ENCODE peak calls at places on chromosomes 3 and 15, in four cellular contexts. N, D, K and U are unnamed samples.

GRCh38 chr3:41933154-41933676 is 28.7 kb downstream of the ULK4 start:
- DNase-seq in D (peak; percentile 24), N (no peak), K (peak; percentile 73), U (peak; percentile 78)

GRCh38 chr3:52528596-52529375 is 4.9 kb downstream of the NT5DC2 start:
- DNase-seq in D (no peak), K (no peak), N (no peak), U (no peak)

GRCh38 chr3:99971761-99972160 is 142.5 kb downstream of the FILIP1L start:
- DNase-seq in K (no peak), D (no peak), N (no peak), U (no peak)

GRCh38 chr15:44598892-44599291 is 61.9 kb downstream of the EIF3J start:
- DNase-seq in N (no peak), D (no peak), K (peak; percentile 36), U (peak; percentile 87)

GRCh38 chr3:9934993-9935392 is 1.4 kb downstream of the CRELD1 start:
- DNase-seq in K (no peak), D (no peak), N (no peak), U (no peak)

GRCh38 chr3:45567730-45568172 is 26.8 kb upstream of the LIMD1 start:
- DNase-seq in D (no peak), K (no peak), N (no peak), U (no peak)

GRCh38 chr3:15682766-15683165 is 81.2 kb downstream of the BTD start:
- DNase-seq in D (no peak), N (no peak), K (peak; percentile 34), U (peak; percentile 32)

GRCh38 chr3:125055165-125055912 is 458 bp downstream of the HEG1 start:
- DNase-seq in N (peak; percentile 29), D (no peak), K (no peak), U (no peak)

GRCh38 chr3:71245052-71245488 is 338.5 kb downstream of the FOXP1 start:
- DNase-seq in D (no peak), N (peak; percentile 19), K (peak; percentile 57), U (peak; percentile 47)

GRCh38 chr3:127286571-127287140 is 1.2 kb downstream of the PRR20G start:
- DNase-seq in D (no peak), K (peak; percentile 21), N (peak; percentile 53), U (no peak)

GRCh38 chr3:45110185-45110833 is 35.9 kb downstream of the CDCP1 start:
- DNase-seq in N (no peak), K (no peak), D (no peak), U (no peak)

GRCh38 chr3:52827866-52828376 is 2.6 kb downstream of the ITIH4 start:
- DNase-seq in N (peak; percentile 65), K (no peak), D (no peak), U (no peak)

GRCh38 chr15:78064544-78064943 is 13.0 kb downstream of the TBC1D2B start:
- DNase-seq in D (no peak), N (no peak), K (peak; percentile 80), U (no peak)

GRCh38 chr3:8490079-8490552 is 11.5 kb upstream of the LMCD1 start:
- DNase-seq in K (peak; percentile 100), N (no peak), D (peak; percentile 62), U (peak; percentile 85)

GRCh38 chr3:140199008-140199407 is 264.0 kb downstream of the CLSTN2 start:
- DNase-seq in K (no peak), D (no peak), N (no peak), U (no peak)

GRCh38 chr3:74447221-74447620 is 167.2 kb downstream of the CNTN3 start:
- DNase-seq in D (no peak), K (no peak), N (no peak), U (no peak)

GRCh38 chr15:94704421-94704820 is 473.1 kb downstream of the MCTP2 start:
- DNase-seq in D (no peak), N (no peak), K (no peak), U (no peak)

GRCh38 chr3:14869877-14870563 is 51.3 kb downstream of the FGD5 start:
- DNase-seq in K (no peak), N (no peak), D (no peak), U (no peak)

GRCh38 chr3:158912188-158912587 is 110.3 kb downstream of the MFSD1 start:
- DNase-seq in N (no peak), D (no peak), K (peak; percentile 12), U (no peak)

GRCh38 chr3:109175411-109175810 is 38.9 kb downstream of the C3orf85 start:
- DNase-seq in N (no peak), K (no peak), D (no peak), U (no peak)

GRCh38 chr3:152461460-152461859 is 192.7 kb downstream of the MBNL1 start:
- DNase-seq in K (no peak), D (no peak), N (no peak), U (no peak)

GRCh38 chr15:74318376-74319137 is 48.9 kb downstream of the CYP11A1 start:
- DNase-seq in N (no peak), D (no peak), K (no peak), U (no peak)

GRCh38 chr3:122395582-122395981 is 11.6 kb downstream of the FAM162A start:
- DNase-seq in N (no peak), K (peak; percentile 27), D (no peak), U (no peak)

GRCh38 chr3:122391674-122392446 is 7.9 kb downstream of the FAM162A start:
- DNase-seq in N (no peak), D (no peak), K (no peak), U (no peak)

GRCh38 chr3:122394173-122394572 is 10.2 kb downstream of the FAM162A start:
- DNase-seq in N (no peak), D (no peak), K (no peak), U (no peak)

GRCh38 chr3:122390665-122391064 is 6.7 kb downstream of the FAM162A start:
- DNase-seq in N (no peak), D (no peak), K (no peak), U (no peak)

DNA sequence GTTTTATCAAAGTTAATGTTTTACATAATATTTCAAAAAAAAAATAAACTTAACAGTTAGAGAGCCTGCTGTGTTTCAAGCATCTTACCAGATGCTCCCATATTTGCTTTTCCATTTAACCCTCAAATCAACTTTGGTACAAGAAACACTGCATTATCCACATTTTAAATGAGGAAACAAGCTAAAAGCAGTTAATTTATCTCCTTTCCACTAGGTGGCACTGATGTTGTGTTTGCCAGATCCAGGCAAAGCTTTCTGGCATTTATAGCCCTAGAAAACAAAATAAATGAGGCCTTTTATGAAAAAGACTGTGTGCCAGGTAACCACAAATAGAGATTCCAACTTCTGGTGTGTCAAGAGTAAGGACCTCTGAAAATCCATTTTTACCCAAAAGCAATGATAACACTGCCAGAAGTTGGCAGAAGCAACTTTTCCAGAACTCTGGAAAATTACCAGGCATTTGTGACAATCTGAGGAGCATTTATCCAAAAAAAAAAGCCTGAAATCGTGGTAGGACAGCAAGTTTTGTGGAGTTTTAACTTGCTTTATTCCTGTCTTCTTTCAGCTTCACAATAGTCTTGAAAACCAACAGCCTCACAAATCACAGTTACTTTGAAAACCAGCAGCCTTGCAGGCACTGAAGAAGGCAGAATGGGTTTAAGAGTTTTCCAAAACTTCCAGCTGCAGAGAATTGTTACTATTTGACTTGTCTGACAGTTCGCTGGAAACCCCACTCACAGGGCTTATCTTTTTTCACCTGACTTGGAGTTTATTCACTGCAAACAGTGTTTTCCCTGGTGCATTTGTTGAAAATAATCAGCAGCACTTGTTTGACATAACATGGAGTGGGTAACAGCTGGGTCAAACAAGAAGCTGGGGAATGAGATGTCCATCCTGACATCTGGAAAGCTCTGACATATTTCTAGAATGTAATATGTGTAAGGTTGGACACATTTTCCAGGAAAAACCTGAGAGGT is 9.2 kb downstream of the FAM162A start:
- DNase-seq in K (peak; percentile 64), D (no peak), N (no peak), U (peak; percentile 61)
- TF ChIP-seq CTCF in K (peak; percentile 79), D (peak; percentile 58), N (peak; percentile 43), U (peak; percentile 88)

GRCh38 chr3:172208586-172209332 is 169.4 kb downstream of the FNDC3B start:
- DNase-seq in K (no peak), D (no peak), N (no peak), U (no peak)
- TF ChIP-seq CTCF in K (no peak), D (no peak), N (no peak), U (no peak)

GRCh38 chr15:29262738-29263137 is 6.9 kb downstream of the NSMCE3 start:
- DNase-seq in D (no peak), K (no peak), N (no peak), U (no peak)
- TF ChIP-seq CTCF in D (no peak), K (no peak), N (no peak), U (no peak)

GRCh38 chr15:88664151-88664778 is 25.4 kb downstream of the ISG20 start:
- DNase-seq in N (peak; percentile 58), K (no peak), D (no peak), U (no peak)
- TF ChIP-seq CTCF in N (peak; percentile 35), K (no peak), D (peak; percentile 19), U (no peak)

GRCh38 chr3:136250862-136251460 is 821 bp downstream of the PCCB start:
- DNase-seq in D (peak; percentile 17), N (peak; percentile 70), K (peak; percentile 63), U (peak; percentile 10)
- TF ChIP-seq CTCF in D (peak; percentile 17), N (no peak), K (peak; percentile 18), U (no peak)

DNA sequence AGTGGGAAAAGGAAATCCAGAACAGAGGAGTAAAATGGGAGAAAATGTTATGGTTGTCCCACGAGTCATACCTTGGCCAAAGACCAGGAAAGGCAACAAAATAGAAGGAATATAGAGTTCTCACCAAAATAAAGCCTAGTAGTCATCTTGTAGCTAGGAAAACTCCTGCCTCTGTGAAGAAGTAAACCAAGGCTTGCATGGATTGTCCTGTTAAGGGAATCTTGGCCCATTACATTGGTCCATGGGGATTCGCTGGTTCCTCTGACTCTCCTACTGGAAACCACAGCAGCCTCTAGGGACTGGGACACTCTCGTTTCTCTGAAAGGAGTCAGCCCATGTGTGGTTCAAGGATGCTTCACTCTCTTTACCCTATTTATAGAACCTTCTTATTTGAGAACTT is 62.9 kb upstream of the FNDC3B start:
- DNase-seq in D (no peak), N (no peak), K (peak; percentile 70), U (peak; percentile 48)
- TF ChIP-seq CTCF in D (no peak), N (no peak), K (no peak), U (no peak)

DNA sequence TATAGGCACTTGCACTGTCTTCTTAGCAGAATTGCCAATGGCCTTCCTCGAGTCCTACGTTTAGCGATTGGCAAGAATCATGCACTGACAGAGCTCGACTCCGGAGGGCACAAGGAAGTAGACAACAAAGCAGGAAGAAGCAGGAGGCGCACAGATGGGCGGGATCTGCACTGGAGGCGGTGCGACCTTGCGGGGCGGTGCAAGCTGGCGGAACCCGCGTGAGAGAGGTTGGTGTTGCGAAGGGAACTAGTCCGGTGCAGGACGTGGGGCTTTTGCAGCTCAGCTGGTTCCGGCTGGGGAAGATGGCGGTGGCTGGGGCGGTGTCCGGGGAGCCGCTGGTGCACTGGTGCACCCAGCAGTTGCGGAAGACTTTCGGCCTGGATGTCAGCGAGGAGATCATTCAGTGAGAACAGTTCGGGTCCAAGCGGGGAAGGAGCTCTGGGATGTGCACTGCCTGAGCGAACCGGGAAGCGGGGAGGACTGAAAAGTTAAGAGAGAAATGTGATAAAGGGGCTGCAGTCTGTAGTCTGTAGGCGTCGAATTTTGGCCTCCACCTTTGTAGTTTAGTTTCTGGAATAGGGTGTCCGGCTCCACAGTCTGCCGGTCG is at the start of gene TRIP4:
- DNase-seq in K (peak; percentile 97), D (peak; percentile 94), N (peak; percentile 98), U (peak; percentile 97)
- TF ChIP-seq CTCF in K (no peak), D (no peak), N (no peak), U (no peak)